ENCODE peak calls at places on chromosomes 5 and 9, in five cellular contexts. One of them, this sample, is unnamed.

GRCh38 chr9:22529426-22530199 is 83.0 kb downstream of the DMRTA1 start:
- DNase-seq in HEK293T: no peak
- DNase-seq in midbrain: no peak
- DNase-seq in HTR-8/SVneo: peak
- DNase-seq in iris pigment epithelial cell: peak
- DNase-seq in this sample: no peak

GRCh38 chr5:132325691-132326090 is 31.5 kb downstream of the SLC22A4 start:
- DNase-seq in HEK293T: no peak
- DNase-seq in midbrain: no peak
- DNase-seq in HTR-8/SVneo: no peak
- DNase-seq in iris pigment epithelial cell: no peak
- DNase-seq in this sample: no peak

GRCh38 chr9:69028754-69029153 is 6.8 kb upstream of the FXN start:
- DNase-seq in HEK293T: no peak
- DNase-seq in midbrain: no peak
- DNase-seq in HTR-8/SVneo: no peak
- DNase-seq in iris pigment epithelial cell: no peak
- DNase-seq in this sample: peak

GRCh38 chr9:126448865-126449577 is 122.4 kb downstream of the MVB12B start:
- DNase-seq in HEK293T: no peak
- DNase-seq in midbrain: no peak
- DNase-seq in HTR-8/SVneo: no peak
- DNase-seq in iris pigment epithelial cell: no peak
- DNase-seq in this sample: no peak

GRCh38 chr9:81074261-81074660 is 615.1 kb downstream of the TLE1 start:
- DNase-seq in HEK293T: no peak
- DNase-seq in midbrain: no peak
- DNase-seq in HTR-8/SVneo: no peak
- DNase-seq in iris pigment epithelial cell: no peak
- DNase-seq in this sample: no peak

GRCh38 chr5:14357861-14358260 is 214.7 kb downstream of the TRIO start:
- DNase-seq in HEK293T: no peak
- DNase-seq in midbrain: no peak
- DNase-seq in HTR-8/SVneo: no peak
- DNase-seq in iris pigment epithelial cell: no peak
- DNase-seq in this sample: no peak

GRCh38 chr5:160938532-160938931 is 86.5 kb upstream of the ATP10B start:
- DNase-seq in HEK293T: no peak
- DNase-seq in midbrain: no peak
- DNase-seq in HTR-8/SVneo: no peak
- DNase-seq in iris pigment epithelial cell: peak
- DNase-seq in this sample: no peak

GRCh38 chr9:3191715-3192114 is 334.1 kb downstream of the RFX3 start:
- DNase-seq in HEK293T: no peak
- DNase-seq in midbrain: no peak
- DNase-seq in HTR-8/SVneo: no peak
- DNase-seq in iris pigment epithelial cell: no peak
- DNase-seq in this sample: no peak

GRCh38 chr5:171705830-171706229 is 79.8 kb upstream of the SMIM23 start:
- DNase-seq in HEK293T: no peak
- DNase-seq in midbrain: no peak
- DNase-seq in HTR-8/SVneo: no peak
- DNase-seq in iris pigment epithelial cell: no peak
- DNase-seq in this sample: no peak

GRCh38 chr5:140828402-140828737 is 610 bp downstream of the PCDHA6 start:
- DNase-seq in HEK293T: no peak
- DNase-seq in midbrain: no peak
- DNase-seq in HTR-8/SVneo: no peak
- DNase-seq in iris pigment epithelial cell: no peak
- DNase-seq in this sample: no peak

This sample was measured in activated CD4-positive, alpha-beta memory T cell treated with anti-CD3 and anti-CD28 coated beads for 36 hours.